ENCODE peak calls at places on chromosomes 2 and 18, in eight cellular contexts. H is fibroblast of lung, C is Peyer's patch, L is psoas muscle, F is spleen, P is right lobe of liver, O is IMR-90, Y is tibial artery. K is an unnamed sample.
A peak's percentile ranks its signal among the peaks of the same experiment; 100 is the strongest.

GRCh38 chr18:944440-944839 is 39.8 kb downstream of the ADCYAP1 start:
- DNase-seq in P (no peak), O (peak; percentile 3), L (no peak), F (no peak), H (peak; percentile 96), Y (no peak), C (no peak), K (no peak)

GRCh38 chr2:152781210-152781609 is 62.8 kb downstream of the ARL6IP6 start:
- DNase-seq in F (no peak), H (no peak), L (no peak), Y (no peak), P (no peak), C (no peak), O (no peak), K (no peak)

GRCh38 chr2:7497223-7497622 is 580.0 kb downstream of the RNF144A start:
- DNase-seq in Y (no peak), H (no peak), C (no peak), P (no peak), O (no peak), F (no peak), L (no peak), K (no peak)

GRCh38 chr2:246489-247145 is 17.2 kb downstream of the SH3YL1 start:
- DNase-seq in P (no peak), F (no peak), C (no peak), H (peak; percentile 69), O (peak; percentile 85), L (no peak), Y (no peak), K (no peak)

GRCh38 chr18:51621103-51621969 is 423.9 kb upstream of the MEX3C start:
- DNase-seq in H (peak; percentile 39), C (no peak), P (no peak), F (no peak), Y (no peak), O (no peak), L (no peak), K (no peak)

GRCh38 chr18:35490894-35491688 is 6.7 kb downstream of the INO80C start:
- DNase-seq in F (no peak), Y (no peak), L (no peak), C (no peak), P (no peak), O (no peak), H (no peak), K (no peak)

GRCh38 chr2:64348386-64349142 is 105.4 kb upstream of the LGALSL start:
- DNase-seq in C (no peak), P (no peak), O (peak; percentile 25), Y (no peak), F (no peak), L (no peak), H (peak; percentile 58), K (no peak)

GRCh38 chr2:197915548-197916265 is 111.3 kb downstream of the PLCL1 start:
- DNase-seq in L (no peak), P (no peak), O (peak; percentile 70), F (no peak), H (peak; percentile 84), C (no peak), Y (no peak), K (no peak)

GRCh38 chr18:9595197-9595596 is 19.2 kb downstream of the PPP4R1 start:
- DNase-seq in F (no peak), L (no peak), H (peak; percentile 27), C (no peak), Y (no peak), O (peak; percentile 53), P (no peak), K (no peak)

GRCh38 chr18:24220318-24220688 is 81.4 kb downstream of the CABYR start:
- DNase-seq in Y (no peak), F (no peak), L (no peak), O (no peak), H (no peak), C (no peak), P (no peak), K (no peak)

GRCh38 chr2:176115883-176116813 is at the start of gene HOXD10:
- DNase-seq in P (no peak), C (peak; percentile 55), H (no peak), O (no peak), Y (no peak), L (peak; percentile 81), F (peak; percentile 75), K (peak; percentile 96)

GRCh38 chr2:25376750-25377621 is 35.3 kb upstream of the DNMT3A start:
- DNase-seq in Y (peak; percentile 88), C (peak; percentile 84), P (peak; percentile 82), F (peak; percentile 98), O (peak; percentile 79), L (peak; percentile 94), H (peak; percentile 86), K (peak; percentile 79)

GRCh38 chr2:97740590-97741182 is 27.3 kb downstream of the ZAP70 start:
- DNase-seq in C (peak; percentile 60), P (peak; percentile 62), O (peak; percentile 14), L (no peak), Y (peak; percentile 54), F (peak; percentile 84), H (no peak), K (no peak)

GRCh38 chr2:231612199-231613053 is 19.8 kb downstream of the TEX44 start:
- DNase-seq in L (peak; percentile 97), C (peak; percentile 94), Y (peak; percentile 98), O (peak; percentile 96), H (peak; percentile 92), F (peak; percentile 97), P (peak; percentile 88), K (peak; percentile 96)

GRCh38 chr2:42314892-42315468 is 46.0 kb downstream of the COX7A2L start:
- DNase-seq in L (no peak), O (peak; percentile 96), P (no peak), F (no peak), Y (no peak), H (peak; percentile 93), C (no peak), K (no peak)

GRCh38 chr2:200089756-200090109 is 134.4 kb downstream of the MAIP1 start:
- DNase-seq in Y (no peak), H (no peak), O (no peak), L (no peak), C (no peak), F (no peak), P (no peak), K (no peak)

GRCh38 chr2:41994177-41994576 is 53.6 kb upstream of the PKDCC start:
- DNase-seq in C (no peak), F (no peak), L (no peak), P (no peak), Y (no peak), H (peak; percentile 76), O (peak; percentile 10), K (no peak)

GRCh38 chr2:73006969-73007710 is 64.4 kb downstream of the SFXN5 start:
- DNase-seq in F (no peak), H (no peak), O (peak; percentile 33), Y (peak; percentile 19), C (no peak), P (no peak), L (no peak), K (peak; percentile 2)

GRCh38 chr18:3689091-3689490 is 239.1 kb downstream of the TGIF1 start:
- DNase-seq in C (no peak), F (no peak), H (peak; percentile 86), Y (no peak), L (no peak), P (no peak), O (no peak), K (no peak)

GRCh38 chr2:158745866-158746382 is 49.2 kb upstream of the DAPL1 start:
- DNase-seq in L (no peak), C (no peak), H (no peak), O (no peak), Y (no peak), F (no peak), P (no peak), K (no peak)

GRCh38 chr2:180849851-180850250 is 130.6 kb upstream of the UBE2E3 start:
- DNase-seq in H (no peak), O (no peak), L (no peak), F (no peak), C (no peak), Y (no peak), P (no peak), K (no peak)

GRCh38 chr2:240551809-240552208 is 6.0 kb downstream of the ANKMY1 start:
- DNase-seq in F (no peak), Y (no peak), H (no peak), C (no peak), L (no peak), O (no peak), P (no peak), K (no peak)

GRCh38 chr2:221005338-221005737 is 566.8 kb downstream of the EPHA4 start:
- DNase-seq in L (no peak), F (no peak), C (no peak), H (no peak), Y (no peak), O (no peak), P (no peak), K (no peak)

DNA sequence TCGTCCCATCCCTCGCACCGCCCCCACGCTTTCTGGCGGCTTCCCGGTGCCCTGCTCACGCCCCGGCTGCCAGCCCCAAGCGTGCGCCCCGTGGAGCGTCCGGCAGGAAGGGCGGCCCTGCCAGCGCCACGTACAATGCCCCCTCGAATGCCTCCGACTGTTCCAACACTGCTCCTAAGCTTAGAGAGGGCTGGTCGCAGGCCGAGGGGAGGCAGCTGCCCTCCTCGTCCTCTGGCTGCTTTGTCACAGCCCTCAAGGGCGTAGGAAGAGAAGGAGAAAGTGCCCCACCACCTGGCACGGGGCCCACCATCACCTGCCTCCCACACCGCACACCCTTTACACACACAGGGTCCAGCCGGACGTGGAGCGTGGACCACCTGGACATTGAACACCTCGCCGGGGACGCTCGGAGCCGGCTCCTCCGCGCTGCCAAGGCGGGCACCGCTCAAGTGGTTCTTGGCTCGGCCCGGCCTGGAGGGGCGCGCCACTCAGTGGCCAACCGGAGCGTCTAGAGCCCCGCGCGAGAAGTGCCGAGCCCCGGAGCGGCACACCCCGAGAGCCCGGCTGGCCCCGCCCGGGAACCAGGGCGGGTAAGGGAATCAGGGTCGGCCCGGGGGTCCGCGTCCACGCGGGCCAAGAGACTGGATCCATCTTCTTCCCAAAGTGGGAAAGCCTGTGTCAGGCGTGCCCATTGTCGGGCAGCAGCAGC is 830 bp downstream of the DNER start:
- DNase-seq in Y (no peak), P (no peak), C (no peak), F (no peak), H (no peak), L (no peak), O (no peak), K (no peak)
- TF ChIP-seq CTCF in Y (no peak), P (no peak), C (no peak), F (no peak), H (no peak), L (no peak), O (no peak), K (no peak)

GRCh38 chr2:10360460-10361219 is 57.9 kb downstream of the HPCAL1 start:
- DNase-seq in P (no peak), Y (no peak), O (no peak), H (no peak), C (no peak), F (no peak), L (peak; percentile 29), K (no peak)
- H3K27ac ChIP-seq in P (no peak overlapping the region), Y (no peak overlapping the region), O (no peak overlapping the region), H (no peak overlapping the region), C (no peak overlapping the region), F (no peak overlapping the region), L (no peak overlapping the region), K (peak overlapping the region; percentile 60)

GRCh38 chr2:30503007-30503691 is 56.1 kb downstream of the LCLAT1 start:
- DNase-seq in P (no peak), Y (no peak), F (no peak), L (no peak), H (no peak), C (no peak), O (no peak), K (no peak)
- H3K9me3 ChIP-seq in P (no peaks in the 10 kb centered on the region), Y (peaks cover 1% of the 10 kb centered on the region), F (peaks cover 38% of the 10 kb centered on the region), L (peaks cover 21% of the 10 kb centered on the region), H (no peaks in the 10 kb centered on the region), C (no peaks in the 10 kb centered on the region), O (peaks cover 4% of the 10 kb centered on the region), K (no peaks in the 10 kb centered on the region)

GRCh38 chr2:113407446-113408099 is 29.9 kb upstream of the ZNG1B start:
- DNase-seq in H (peak; percentile 18), F (no peak), P (no peak), Y (no peak), C (no peak), L (no peak), O (peak; percentile 13), K (no peak)
- TF ChIP-seq CTCF in H (peak; percentile 44), F (no peak), P (peak; percentile 31), Y (no peak), C (peak; percentile 46), L (no peak), O (peak; percentile 16), K (no peak)

K was measured in uterus.